ENCODE peak calls at places on chromosomes 3 and 15, in four cellular contexts. S, T, V and H are unnamed samples.

GRCh38 chr3:156677120-156677479 is 2.7 kb downstream of the TIPARP start:
- DNase-seq in S (no peak), T (no peak), V (no peak), H (peak)

GRCh38 chr3:194757629-194758028 is 71.9 kb downstream of the FAM43A start:
- DNase-seq in S (no peak), T (no peak), V (no peak), H (no peak)

GRCh38 chr15:74235962-74236361 is at the start of gene CCDC33:
- DNase-seq in S (no peak), T (peak), V (no peak), H (no peak)

GRCh38 chr15:99239545-99240198 is 9.7 kb downstream of the TTC23 start:
- DNase-seq in S (no peak), T (peak), V (no peak), H (no peak)

GRCh38 chr3:30625541-30626438 is 19.4 kb downstream of the TGFBR2 start:
- DNase-seq in S (peak), T (peak), V (no peak), H (no peak)

GRCh38 chr15:57708047-57708446 is 1.5 kb downstream of the POLR2M start:
- DNase-seq in S (no peak), T (peak), V (no peak), H (no peak)

GRCh38 chr15:92667291-92667904 is 11.8 kb upstream of the FAM174B start:
- DNase-seq in S (peak), T (no peak), V (no peak), H (no peak)

GRCh38 chr15:79644091-79644490 is 212.0 kb downstream of the MINAR1 start:
- DNase-seq in S (no peak), T (peak), V (no peak), H (peak)

GRCh38 chr3:120450914-120451669 is at the start of gene FSTL1:
- DNase-seq in S (no peak), T (peak), V (no peak), H (no peak)

GRCh38 chr15:61051570-61052031 is 177.5 kb downstream of the RORA start:
- DNase-seq in S (no peak), T (peak), V (no peak), H (no peak)

GRCh38 chr15:67173015-67173414 is 81.4 kb downstream of the AAGAB start:
- DNase-seq in S (no peak), T (no peak), V (no peak), H (no peak)

GRCh38 chr3:45124379-45124778 is 21.8 kb downstream of the CDCP1 start:
- DNase-seq in S (no peak), T (peak), V (no peak), H (no peak)

GRCh38 chr15:89370120-89371077 is 35.8 kb upstream of the POLG start:
- DNase-seq in S (no peak), T (peak), V (no peak), H (no peak)

GRCh38 chr3:154241496-154241895 is 82.8 kb downstream of the DHX36 start:
- DNase-seq in S (no peak), T (no peak), V (no peak), H (no peak)

GRCh38 chr15:59168536-59168935 is 38.1 kb upstream of the LDHAL6B start:
- DNase-seq in S (no peak), T (peak), V (no peak), H (no peak)

GRCh38 chr15:76991741-76992645 is 2.9 kb upstream of the PSTPIP1 start:
- DNase-seq in S (no peak), T (no peak), V (no peak), H (no peak)

GRCh38 chr3:5022187-5022965 is 43.1 kb downstream of the BHLHE40 start:
- DNase-seq in S (no peak), T (peak), V (no peak), H (peak)

GRCh38 chr3:155230382-155230781 is 63.1 kb downstream of the STRIT1 start:
- DNase-seq in S (no peak), T (peak), V (no peak), H (no peak)

GRCh38 chr3:100548053-100548452 is 55.6 kb downstream of the TMEM45A start:
- DNase-seq in S (no peak), T (no peak), V (no peak), H (no peak)

GRCh38 chr3:100411091-100411982 is 10.0 kb downstream of the LNP1 start:
- DNase-seq in S (no peak), T (no peak), V (no peak), H (no peak)

GRCh38 chr3:156189927-156190326 is 69.5 kb downstream of the KCNAB1 start:
- DNase-seq in S (no peak), T (no peak), V (no peak), H (no peak)